ENCODE peak calls at places on chromosome 19, in ten cellular contexts. G is BE2C, X is left lobe of liver, H is suprapubic skin, C is T follicular helper cell, D is M059J, P is amygdala, E is LNCaP clone FGC, V is foreskin fibroblast, L is NCI-H1105. S is an unnamed sample.

GRCh38 chr19:27679399-27679798 is 1533.6 kb downstream of the UQCRFS1 start:
- DNase-seq in G (no peak), X (no peak), H (peak; percentile 14), C (no peak), D (no peak), P (no peak), E (no peak), V (no peak), L (no peak), S (no peak)

GRCh38 chr19:38653028-38653571 is 5.7 kb downstream of the ACTN4 start:
- DNase-seq in G (no peak), X (peak; percentile 86), H (no peak), C (no peak), D (peak; percentile 34), P (no peak), E (no peak), V (peak; percentile 60), L (no peak), S (peak; percentile 30)

GRCh38 chr19:2923510-2923909 is 21.3 kb downstream of the ZNF77 start:
- DNase-seq in G (no peak), X (no peak), H (no peak), C (no peak), D (peak; percentile 34), P (peak; percentile 1), E (peak; percentile 87), V (peak; percentile 90), L (no peak), S (peak; percentile 25)

GRCh38 chr19:1087813-1088418 is 7.3 kb downstream of the POLR2E start:
- DNase-seq in G (no peak), X (no peak), H (no peak), C (no peak), D (no peak), P (peak; percentile 11), E (no peak), V (no peak), L (no peak), S (no peak)

GRCh38 chr19:27964165-27964564 is 1248.8 kb downstream of the UQCRFS1 start:
- DNase-seq in G (no peak), X (no peak), H (no peak), C (no peak), D (no peak), P (no peak), E (no peak), V (no peak), L (no peak), S (no peak)

GRCh38 chr19:3459322-3459881 is 20.9 kb downstream of the SMIM24 start:
- DNase-seq in G (no peak), X (peak; percentile 74), H (peak; percentile 88), C (no peak), D (peak; percentile 72), P (peak; percentile 63), E (no peak), V (peak; percentile 90), L (no peak), S (peak; percentile 65)

GRCh38 chr19:1649706-1650626 is 2.4 kb downstream of the TCF3 start:
- DNase-seq in G (peak; percentile 27), X (no peak), H (no peak), C (no peak), D (no peak), P (no peak), E (no peak), V (no peak), L (no peak), S (no peak)

GRCh38 chr19:19268453-19269385 is 4.4 kb downstream of the TM6SF2 start:
- DNase-seq in G (no peak), X (peak; percentile 59), H (no peak), C (no peak), D (no peak), P (no peak), E (no peak), V (no peak), L (no peak), S (no peak)